ENCODE peak calls at places on chromosomes 1 and 21, in six cellular contexts. R, C, J, Z, G and D are unnamed samples.

GRCh38 chr1:111672338-111672737 is 52.7 kb downstream of the RAP1A start:
- DNase-seq in R (no peak), C (no peak), J (no peak), Z (no peak), G (no peak), D (no peak)

GRCh38 chr1:192724670-192725069 is 84.2 kb upstream of the RGS2 start:
- DNase-seq in R (no peak), C (no peak), J (no peak), Z (no peak), G (no peak), D (no peak)

GRCh38 chr1:186535388-186536133 is 74.6 kb upstream of the PDC start:
- DNase-seq in R (no peak), C (no peak), J (no peak), Z (no peak), G (no peak), D (no peak)

GRCh38 chr1:43524804-43525203 is 5.9 kb upstream of the PTPRF start:
- DNase-seq in R (no peak), C (no peak), J (no peak), Z (no peak), G (no peak), D (peak; percentile 47)

GRCh38 chr1:203046984-203047630 is 20.8 kb downstream of the PPFIA4 start:
- DNase-seq in R (no peak), C (no peak), J (no peak), Z (no peak), G (no peak), D (no peak)

GRCh38 chr1:1343811-1344421 is 5.3 kb downstream of the DVL1 start:
- DNase-seq in R (no peak), C (no peak), J (no peak), Z (no peak), G (no peak), D (no peak)

GRCh38 chr1:32014199-32014936 is 700 bp downstream of the KHDRBS1 start:
- DNase-seq in R (peak; percentile 27), C (peak; percentile 69), J (peak; percentile 18), Z (peak; percentile 16), G (peak; percentile 12), D (peak; percentile 5)

GRCh38 chr1:23607944-23608343 is 48.6 kb upstream of the ID3 start:
- DNase-seq in R (no peak), C (no peak), J (no peak), Z (no peak), G (no peak), D (no peak)

GRCh38 chr1:163844393-163844948 is 522.7 kb downstream of the NUF2 start:
- DNase-seq in R (no peak), C (no peak), J (no peak), Z (no peak), G (no peak), D (no peak)

GRCh38 chr1:63704443-63704842 is 69.4 kb upstream of the ROR1 start:
- DNase-seq in R (no peak), C (no peak), J (no peak), Z (no peak), G (no peak), D (no peak)

GRCh38 chr1:201795066-201795465 is 33.9 kb upstream of the IPO9 start:
- DNase-seq in R (no peak), C (peak; percentile 6), J (no peak), Z (no peak), G (peak; percentile 13), D (no peak)

GRCh38 chr1:39620659-39621165 is 18.7 kb downstream of the HEYL start:
- DNase-seq in R (no peak), C (no peak), J (no peak), Z (no peak), G (no peak), D (no peak)

GRCh38 chr1:241715435-241715834 is 63.4 kb downstream of the WDR64 start:
- DNase-seq in R (no peak), C (no peak), J (no peak), Z (no peak), G (no peak), D (no peak)

GRCh38 chr21:45073301-45074047 is 906 bp upstream of the ADARB1 start:
- DNase-seq in R (no peak), C (peak; percentile 57), J (no peak), Z (no peak), G (no peak), D (no peak)

GRCh38 chr1:180213401-180214177 is 16.5 kb upstream of the LHX4 start:
- DNase-seq in R (no peak), C (no peak), J (no peak), Z (no peak), G (no peak), D (no peak)

GRCh38 chr1:118914379-118915161 is 73.6 kb downstream of the TBX15 start:
- DNase-seq in R (no peak), C (no peak), J (no peak), Z (no peak), G (no peak), D (no peak)

GRCh38 chr1:29829448-29830344 is 593.4 kb downstream of the PTPRU start:
- DNase-seq in R (no peak), C (no peak), J (no peak), Z (no peak), G (no peak), D (no peak)

GRCh38 chr1:187078321-187078720 is 249.6 kb downstream of the PLA2G4A start:
- DNase-seq in R (no peak), C (no peak), J (no peak), Z (no peak), G (no peak), D (no peak)

GRCh38 chr1:173669491-173669941 is at the start of gene ANKRD45:
- DNase-seq in R (peak; percentile 5), C (no peak), J (no peak), Z (no peak), G (no peak), D (no peak)

GRCh38 chr1:181483084-181483559 is at the start of gene CACNA1E:
- DNase-seq in R (no peak), C (peak; percentile 17), J (no peak), Z (no peak), G (no peak), D (no peak)

GRCh38 chr1:2240251-2241156 is 12.4 kb downstream of the SKI start:
- DNase-seq in R (no peak), C (no peak), J (no peak), Z (no peak), G (no peak), D (no peak)

GRCh38 chr1:54350360-54350759 is 55.8 kb downstream of the SSBP3 start:
- DNase-seq in R (peak; percentile 47), C (no peak), J (no peak), Z (no peak), G (no peak), D (no peak)

GRCh38 chr1:26126321-26127084 is 14.9 kb downstream of the PDIK1L start:
- DNase-seq in R (no peak), C (no peak), J (peak; percentile 15), Z (peak; percentile 18), G (no peak), D (peak; percentile 84)

GRCh38 chr1:234558186-234558836 is 51.7 kb downstream of the IRF2BP2 start:
- DNase-seq in R (no peak), C (no peak), J (no peak), Z (no peak), G (no peak), D (no peak)

GRCh38 chr1:95067069-95067468 is 5.7 kb downstream of the ALG14 start:
- DNase-seq in R (no peak), C (peak; percentile 22), J (no peak), Z (no peak), G (no peak), D (peak; percentile 69)

GRCh38 chr1:54342764-54343687 is 63.2 kb downstream of the SSBP3 start:
- DNase-seq in R (peak; percentile 28), C (no peak), J (no peak), Z (no peak), G (peak; percentile 29), D (no peak)